ENCODE peak calls at places on chromosome 1, in seven cellular contexts. M, D, S, U, G, Q and A are unnamed samples.

GRCh38 chr1:100894622-100895539 is at the start of gene EXTL2:
- DNase-seq in M (peak), D (peak), S (peak), U (peak), G (peak), Q (peak), A (peak)

GRCh38 chr1:12170263-12170671 is 3.5 kb downstream of the TNFRSF1B start:
- DNase-seq in M (no peak), D (no peak), S (no peak), U (peak), G (no peak), Q (no peak), A (peak)

GRCh38 chr1:8217011-8217711 is 100.8 kb upstream of the SLC45A1 start:
- DNase-seq in M (no peak), D (no peak), S (no peak), U (peak), G (no peak), Q (no peak), A (no peak)

GRCh38 chr1:180919183-180919700 is 6.5 kb downstream of the KIAA1614 start:
- DNase-seq in M (no peak), D (no peak), S (no peak), U (no peak), G (no peak), Q (no peak), A (peak)

GRCh38 chr1:17561252-17561558 is 21.7 kb downstream of the ARHGEF10L start:
- DNase-seq in M (no peak), D (no peak), S (no peak), U (no peak), G (no peak), Q (no peak), A (no peak)

GRCh38 chr1:233394860-233395717 is 67.6 kb downstream of the MAP3K21 start:
- DNase-seq in M (peak), D (peak), S (no peak), U (no peak), G (no peak), Q (peak), A (no peak)

GRCh38 chr1:227884370-227885134 is 63.2 kb downstream of the WNT9A start:
- DNase-seq in M (no peak), D (no peak), S (no peak), U (peak), G (peak), Q (no peak), A (no peak)

GRCh38 chr1:63858153-63858552 is 84.3 kb downstream of the ROR1 start:
- DNase-seq in M (no peak), D (no peak), S (no peak), U (no peak), G (no peak), Q (no peak), A (no peak)

GRCh38 chr1:87684786-87685185 is 356.1 kb downstream of the LMO4 start:
- DNase-seq in M (no peak), D (no peak), S (no peak), U (no peak), G (no peak), Q (peak), A (no peak)

GRCh38 chr1:100360790-100361232 is 8.5 kb downstream of the CDC14A start:
- DNase-seq in M (no peak), D (no peak), S (no peak), U (peak), G (peak), Q (peak), A (no peak)

GRCh38 chr1:211643324-211644212 is 31.9 kb downstream of the NEK2 start:
- DNase-seq in M (no peak), D (no peak), S (no peak), U (peak), G (no peak), Q (no peak), A (no peak)

GRCh38 chr1:42747125-42747524 is 7.1 kb upstream of the CLDN19 start:
- DNase-seq in M (peak), D (no peak), S (no peak), U (peak), G (peak), Q (no peak), A (peak)

GRCh38 chr1:31734582-31735107 is 29.5 kb downstream of the ADGRB2 start:
- DNase-seq in M (no peak), D (no peak), S (no peak), U (no peak), G (no peak), Q (peak), A (no peak)

GRCh38 chr1:84796201-84796600 is 96.8 kb downstream of the LPAR3 start:
- DNase-seq in M (no peak), D (no peak), S (no peak), U (no peak), G (no peak), Q (no peak), A (no peak)

GRCh38 chr1:157092831-157093230 is 6.8 kb downstream of the ETV3L start:
- DNase-seq in M (no peak), D (no peak), S (no peak), U (peak), G (no peak), Q (no peak), A (no peak)

GRCh38 chr1:228210076-228210651 is 2.3 kb downstream of the OBSCN start:
- DNase-seq in M (peak), D (peak), S (no peak), U (no peak), G (no peak), Q (no peak), A (no peak)

DNA sequence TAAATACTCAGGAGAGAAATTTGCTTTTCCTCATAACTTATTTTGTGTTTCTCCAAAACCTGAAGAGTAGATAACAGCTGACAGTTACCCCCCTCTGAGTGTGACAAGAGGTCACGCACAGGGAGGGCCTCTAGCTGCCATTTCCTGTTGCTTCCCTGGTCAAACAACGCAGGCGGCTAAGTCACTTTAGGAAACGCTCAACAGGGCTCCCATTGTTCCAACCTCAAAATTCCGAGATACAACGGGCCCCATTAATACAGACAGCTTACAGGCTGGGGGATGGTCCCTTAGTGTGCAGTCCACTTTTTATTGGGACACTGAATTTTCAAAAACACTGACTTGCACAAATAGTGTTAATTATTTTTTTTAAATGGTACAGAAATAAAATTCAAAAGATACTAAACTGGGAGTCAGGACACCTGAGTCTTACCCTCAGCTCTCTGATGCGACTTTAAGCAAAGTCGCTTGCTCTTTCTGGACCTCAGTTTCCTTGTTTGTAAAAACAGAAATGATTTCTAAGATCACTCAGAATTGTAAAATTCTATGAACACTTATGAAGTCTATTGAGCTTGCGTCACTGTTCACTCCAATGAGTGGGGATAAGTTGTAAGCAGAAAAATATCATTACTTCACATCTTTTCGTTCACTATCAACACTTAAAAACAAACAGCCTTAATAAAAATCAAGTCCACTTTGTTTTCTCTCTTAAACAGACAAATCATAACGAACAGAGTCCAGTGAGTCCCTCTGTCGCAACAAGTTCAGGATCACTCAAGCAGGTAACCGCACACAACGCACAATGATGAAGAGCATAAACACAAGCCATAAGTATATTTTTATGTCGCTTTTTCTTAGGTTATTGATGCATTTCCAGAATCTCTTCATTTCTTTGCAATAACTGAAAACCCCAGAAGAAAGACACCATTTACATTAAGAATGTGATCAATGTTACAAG is 13.5 kb downstream of the LZIC start:
- DNase-seq in M (no peak), D (no peak), S (no peak), U (no peak), G (no peak), Q (no peak), A (no peak)
- TF ChIP-seq POLR2A in M (no peak), D (no peak), S (no peak), U (no peak), G (no peak), Q (no peak), A (no peak)

GRCh38 chr1:6613361-6614018 is at the start of gene PHF13:
- DNase-seq in M (peak), D (peak), S (peak), U (peak), G (peak), Q (peak), A (peak)
- TF ChIP-seq POLR2A in M (peak), D (no peak), S (no peak), U (no peak), G (peak), Q (peak), A (no peak)

GRCh38 chr1:95233321-95233736 is 681 bp upstream of the RWDD3 start:
- DNase-seq in M (peak), D (no peak), S (no peak), U (peak), G (no peak), Q (peak), A (peak)
- TF ChIP-seq POLR2A in M (no peak), D (no peak), S (no peak), U (no peak), G (no peak), Q (no peak), A (no peak)

DNA sequence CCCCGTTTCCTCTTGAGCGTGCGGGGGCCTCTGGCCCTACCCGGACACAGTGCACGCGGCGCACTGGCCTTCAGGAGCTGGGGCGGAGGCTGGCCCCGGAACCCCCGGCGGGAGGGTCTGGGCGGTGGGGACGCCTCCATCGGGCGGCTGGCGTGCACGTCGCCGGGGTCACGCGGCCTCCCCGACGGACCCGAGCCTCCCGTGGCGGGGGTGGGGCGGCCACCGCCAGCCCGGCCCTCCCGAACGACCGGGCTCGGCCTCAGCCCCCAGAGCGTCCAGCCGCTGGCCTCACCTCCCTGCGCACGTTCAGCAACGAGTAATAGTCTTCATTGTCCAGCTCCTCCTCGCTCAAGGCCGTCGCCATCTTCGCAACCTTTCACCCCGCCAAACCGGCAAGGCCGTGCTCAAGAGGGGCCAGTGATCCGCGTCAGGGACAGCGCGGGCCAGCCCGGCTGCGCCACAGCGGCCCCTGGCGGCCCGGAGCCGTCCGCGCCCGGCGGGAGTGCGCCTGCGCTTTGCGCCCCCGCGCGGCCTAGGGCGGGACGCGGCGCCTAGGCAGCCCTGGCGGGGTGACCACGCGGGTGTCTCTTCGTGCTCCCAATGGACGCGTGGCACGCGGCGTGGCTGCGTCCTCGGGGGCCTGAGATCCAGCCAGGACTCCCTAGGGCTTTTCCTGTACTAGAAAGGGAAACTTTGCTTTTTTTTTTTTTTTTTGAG is at the start of gene DNAJC11:
- DNase-seq in M (peak), D (peak), S (peak), U (peak), G (peak), Q (peak), A (peak)
- TF ChIP-seq POLR2A in M (peak), D (peak), S (peak), U (no peak), G (no peak), Q (peak), A (no peak)

DNA sequence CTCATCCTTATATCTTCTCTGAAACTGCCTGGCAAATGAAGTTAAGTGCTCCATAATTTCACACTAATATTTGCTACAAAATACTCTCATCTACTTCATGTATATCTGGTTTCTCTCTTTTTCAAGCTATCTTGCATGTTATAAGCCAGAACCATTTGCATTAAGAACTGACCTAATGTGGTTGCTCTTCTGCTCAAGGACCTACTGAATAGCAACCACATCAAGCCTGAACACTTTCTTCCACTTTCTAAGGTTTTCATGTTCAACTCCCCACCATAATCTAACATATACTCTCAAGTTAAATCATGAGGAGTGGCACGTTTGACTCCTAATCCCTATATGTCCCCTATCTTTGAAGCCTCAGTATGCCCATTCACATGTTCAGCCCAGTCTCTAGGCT is 27.2 kb downstream of the RGS1 start:
- DNase-seq in M (no peak), D (no peak), S (no peak), U (no peak), G (no peak), Q (no peak), A (no peak)
- TF ChIP-seq POLR2A in M (no peak), D (no peak), S (no peak), U (no peak), G (no peak), Q (no peak), A (no peak)